ENCODE peak calls at places on chromosomes 11 and 22, in six cellular contexts. H, G, N, I, J and M are unnamed samples.
A peak's percentile ranks its signal among the peaks of the same experiment; 100 is the strongest.

GRCh38 chr11:94544582-94544831 is 786 bp downstream of the FUT4 start:
- DNase-seq in H (no peak), G (no peak), N (no peak), I (no peak), J (no peak), M (no peak)

GRCh38 chr11:95088946-95089619 is 563 bp upstream of the ENDOD1 start:
- DNase-seq in H (no peak), G (no peak), N (no peak), I (no peak), J (no peak), M (no peak)

GRCh38 chr22:20866716-20867115 is 7.9 kb downstream of the SNAP29 start:
- DNase-seq in H (no peak), G (no peak), N (no peak), I (no peak), J (no peak), M (no peak)

GRCh38 chr11:119791701-119792151 is 62.7 kb upstream of the NECTIN1 start:
- DNase-seq in H (peak; percentile 44), G (peak; percentile 85), N (peak; percentile 59), I (no peak), J (no peak), M (no peak)

GRCh38 chr22:29146101-29146560 is 59.6 kb upstream of the EMID1 start:
- DNase-seq in H (no peak), G (no peak), N (no peak), I (no peak), J (no peak), M (no peak)

GRCh38 chr22:42844756-42845155 is 12.3 kb downstream of the ARFGAP3 start:
- DNase-seq in H (no peak), G (no peak), N (no peak), I (no peak), J (no peak), M (no peak)

GRCh38 chr22:28750471-28750881 is 8.6 kb downstream of the HSCB start:
- DNase-seq in H (no peak), G (peak; percentile 89), N (peak; percentile 25), I (no peak), J (no peak), M (no peak)

GRCh38 chr11:1062075-1062820 is 12.4 kb upstream of the MUC2 start:
- DNase-seq in H (peak; percentile 40), G (no peak), N (no peak), I (no peak), J (no peak), M (no peak)

GRCh38 chr22:41888638-41889200 is 26.2 kb downstream of the SHISA8 start:
- DNase-seq in H (no peak), G (no peak), N (peak; percentile 62), I (no peak), J (no peak), M (no peak)

GRCh38 chr11:8906629-8907028 is 4.4 kb upstream of the AKIP1 start:
- DNase-seq in H (no peak), G (peak; percentile 75), N (peak; percentile 76), I (no peak), J (no peak), M (no peak)

GRCh38 chr22:36419177-36419911 is 31.6 kb upstream of the MYH9 start:
- DNase-seq in H (no peak), G (peak; percentile 46), N (peak; percentile 78), I (no peak), J (peak; percentile 74), M (peak; percentile 63)

GRCh38 chr11:15123849-15124248 is 9.1 kb downstream of the INSC start:
- DNase-seq in H (no peak), G (peak; percentile 62), N (peak; percentile 91), I (no peak), J (no peak), M (no peak)

GRCh38 chr11:93623179-93623578 is 38.3 kb upstream of the CEP295 start:
- DNase-seq in H (no peak), G (no peak), N (peak; percentile 27), I (no peak), J (no peak), M (no peak)

GRCh38 chr11:44607324-44607962 is 42.0 kb downstream of the CD82 start:
- DNase-seq in H (no peak), G (peak; percentile 18), N (peak; percentile 25), I (no peak), J (no peak), M (no peak)

GRCh38 chr11:132357811-132358572 is 987.6 kb downstream of the NTM start:
- DNase-seq in H (no peak), G (no peak), N (no peak), I (no peak), J (no peak), M (no peak)

GRCh38 chr11:35009191-35009940 is 92.9 kb downstream of the PDHX start:
- DNase-seq in H (no peak), G (peak; percentile 92), N (peak; percentile 77), I (no peak), J (no peak), M (peak; percentile 56)

GRCh38 chr22:44496844-44497217 is 1.2 kb downstream of the RTL6 start:
- DNase-seq in H (no peak), G (no peak), N (no peak), I (no peak), J (no peak), M (no peak)

GRCh38 chr11:72721689-72722049 is 30.5 kb downstream of the ARAP1 start:
- DNase-seq in H (peak; percentile 68), G (peak; percentile 18), N (no peak), I (no peak), J (no peak), M (no peak)

GRCh38 chr11:78187366-78188011 is 937 bp downstream of the KCTD21 start:
- DNase-seq in H (peak; percentile 15), G (no peak), N (no peak), I (no peak), J (no peak), M (no peak)

GRCh38 chr11:77154381-77155081 is 26.5 kb downstream of the MYO7A start:
- DNase-seq in H (no peak), G (no peak), N (no peak), I (no peak), J (no peak), M (no peak)

GRCh38 chr11:126282361-126282741 is 542 bp upstream of the TIRAP start:
- DNase-seq in H (peak; percentile 65), G (peak; percentile 42), N (peak; percentile 47), I (no peak), J (no peak), M (no peak)

GRCh38 chr11:2101171-2101675 is 38.0 kb downstream of the IGF2 start:
- DNase-seq in H (no peak), G (no peak), N (no peak), I (no peak), J (no peak), M (no peak)

GRCh38 chr11:116861539-116861938 is 24.1 kb upstream of the APOA1 start:
- DNase-seq in H (no peak), G (peak; percentile 74), N (peak; percentile 58), I (no peak), J (no peak), M (no peak)

GRCh38 chr22:27746918-27747317 is 54.6 kb downstream of the MN1 start:
- DNase-seq in H (no peak), G (no peak), N (no peak), I (no peak), J (no peak), M (no peak)

GRCh38 chr11:9775393-9775780 is 111.5 kb downstream of the SWAP70 start:
- DNase-seq in H (no peak), G (no peak), N (no peak), I (no peak), J (no peak), M (no peak)

GRCh38 chr11:115699733-115700132 is 195.5 kb upstream of the CADM1 start:
- DNase-seq in H (no peak), G (peak; percentile 93), N (peak; percentile 78), I (peak; percentile 15), J (no peak), M (no peak)

GRCh38 chr11:74019860-74020259 is 11.0 kb upstream of the UCP3 start:
- DNase-seq in H (no peak), G (peak; percentile 21), N (peak; percentile 6), I (no peak), J (no peak), M (no peak)

GRCh38 chr11:844693-845644 is 2.3 kb downstream of the TSPAN4 start:
- DNase-seq in H (peak; percentile 75), G (peak; percentile 92), N (peak; percentile 95), I (peak; percentile 72), J (peak; percentile 96), M (peak; percentile 78)

GRCh38 chr11:8107642-8108041 is 26.6 kb downstream of the TUB start:
- DNase-seq in H (no peak), G (no peak), N (no peak), I (no peak), J (no peak), M (no peak)

GRCh38 chr22:19353363-19354131 is 62.0 kb upstream of the CLTCL1 start:
- DNase-seq in H (no peak), G (no peak), N (no peak), I (no peak), J (no peak), M (no peak)

GRCh38 chr22:23382796-23383195 is 197.3 kb downstream of the IGLL1 start:
- DNase-seq in H (no peak), G (no peak), N (no peak), I (no peak), J (no peak), M (no peak)

GRCh38 chr11:114426280-114426679 is 13.0 kb upstream of the REXO2 start:
- DNase-seq in H (no peak), G (no peak), N (no peak), I (no peak), J (no peak), M (no peak)

GRCh38 chr11:75280770-75281468 is 40.3 kb downstream of the TPBGL start:
- DNase-seq in H (no peak), G (no peak), N (no peak), I (no peak), J (no peak), M (no peak)

GRCh38 chr11:65498042-65498726 is 661 bp upstream of the MALAT1 start:
- DNase-seq in H (peak; percentile 80), G (no peak), N (peak; percentile 74), I (no peak), J (no peak), M (peak; percentile 27)

GRCh38 chr22:49886346-49887073 is 31.7 kb downstream of the ALG12 start:
- DNase-seq in H (no peak), G (no peak), N (no peak), I (no peak), J (no peak), M (no peak)

GRCh38 chr11:76225122-76225584 is 18.9 kb upstream of the WNT11 start:
- DNase-seq in H (no peak), G (no peak), N (no peak), I (no peak), J (no peak), M (no peak)